ENCODE peak calls at places on chromosome 6, in five cellular contexts. One of them, this sample, is unnamed.

GRCh38 chr6:35552285-35552917 is 39.7 kb upstream of the TULP1 start:
- DNase-seq in stimulated activated naive B cell treated with anti-CD40 and anti-IgM and Interleukin-4, amounts not matched to agents 10 μg/mL and 1 μg/mL and 100 μg/mL, for 72 hours: no peak
- DNase-seq in ACHN: peak; percentile 29
- DNase-seq in stimulated activated CD4-positive, alpha-beta T cell treated with anti-CD3 and anti-CD28 coated beads, Interleukin-4, amount 100 ng/mL, for 48 hours: peak; percentile 56
- DNase-seq in GM04504: peak; percentile 4
- DNase-seq in this sample: no peak

GRCh38 chr6:141158740-141159139 is 974.0 kb upstream of the GJE1 start:
- DNase-seq in stimulated activated naive B cell treated with anti-CD40 and anti-IgM and Interleukin-4, amounts not matched to agents 10 μg/mL and 1 μg/mL and 100 μg/mL, for 72 hours: no peak
- DNase-seq in ACHN: no peak
- DNase-seq in stimulated activated CD4-positive, alpha-beta T cell treated with anti-CD3 and anti-CD28 coated beads, Interleukin-4, amount 100 ng/mL, for 48 hours: no peak
- DNase-seq in GM04504: no peak
- DNase-seq in this sample: no peak

GRCh38 chr6:89372506-89372901 is 20.0 kb upstream of the UBE2J1 start:
- DNase-seq in stimulated activated naive B cell treated with anti-CD40 and anti-IgM and Interleukin-4, amounts not matched to agents 10 μg/mL and 1 μg/mL and 100 μg/mL, for 72 hours: no peak
- DNase-seq in ACHN: no peak
- DNase-seq in stimulated activated CD4-positive, alpha-beta T cell treated with anti-CD3 and anti-CD28 coated beads, Interleukin-4, amount 100 ng/mL, for 48 hours: no peak
- DNase-seq in GM04504: no peak
- DNase-seq in this sample: no peak

GRCh38 chr6:14189122-14189521 is 71.5 kb downstream of the CD83 start:
- DNase-seq in stimulated activated naive B cell treated with anti-CD40 and anti-IgM and Interleukin-4, amounts not matched to agents 10 μg/mL and 1 μg/mL and 100 μg/mL, for 72 hours: no peak
- DNase-seq in ACHN: no peak
- DNase-seq in stimulated activated CD4-positive, alpha-beta T cell treated with anti-CD3 and anti-CD28 coated beads, Interleukin-4, amount 100 ng/mL, for 48 hours: no peak
- DNase-seq in GM04504: no peak
- DNase-seq in this sample: no peak

GRCh38 chr6:43128926-43129325 is 42.1 kb upstream of the SRF start:
- DNase-seq in stimulated activated naive B cell treated with anti-CD40 and anti-IgM and Interleukin-4, amounts not matched to agents 10 μg/mL and 1 μg/mL and 100 μg/mL, for 72 hours: no peak
- DNase-seq in ACHN: no peak
- DNase-seq in stimulated activated CD4-positive, alpha-beta T cell treated with anti-CD3 and anti-CD28 coated beads, Interleukin-4, amount 100 ng/mL, for 48 hours: no peak
- DNase-seq in GM04504: no peak
- DNase-seq in this sample: no peak

GRCh38 chr6:46051962-46052361 is 36.3 kb upstream of the CLIC5 start:
- DNase-seq in stimulated activated naive B cell treated with anti-CD40 and anti-IgM and Interleukin-4, amounts not matched to agents 10 μg/mL and 1 μg/mL and 100 μg/mL, for 72 hours: no peak
- DNase-seq in ACHN: no peak
- DNase-seq in stimulated activated CD4-positive, alpha-beta T cell treated with anti-CD3 and anti-CD28 coated beads, Interleukin-4, amount 100 ng/mL, for 48 hours: no peak
- DNase-seq in GM04504: no peak
- DNase-seq in this sample: no peak

GRCh38 chr6:14711056-14711703 is 534.7 kb upstream of the JARID2 start:
- DNase-seq in stimulated activated naive B cell treated with anti-CD40 and anti-IgM and Interleukin-4, amounts not matched to agents 10 μg/mL and 1 μg/mL and 100 μg/mL, for 72 hours: no peak
- DNase-seq in ACHN: peak; percentile 50
- DNase-seq in stimulated activated CD4-positive, alpha-beta T cell treated with anti-CD3 and anti-CD28 coated beads, Interleukin-4, amount 100 ng/mL, for 48 hours: peak; percentile 45
- DNase-seq in GM04504: peak; percentile 62
- DNase-seq in this sample: no peak

GRCh38 chr6:155108070-155108815 is 113.1 kb downstream of the TIAM2 start:
- DNase-seq in stimulated activated naive B cell treated with anti-CD40 and anti-IgM and Interleukin-4, amounts not matched to agents 10 μg/mL and 1 μg/mL and 100 μg/mL, for 72 hours: no peak
- DNase-seq in ACHN: no peak
- DNase-seq in stimulated activated CD4-positive, alpha-beta T cell treated with anti-CD3 and anti-CD28 coated beads, Interleukin-4, amount 100 ng/mL, for 48 hours: no peak
- DNase-seq in GM04504: no peak
- DNase-seq in this sample: no peak

GRCh38 chr6:168247456-168248147 is 72.0 kb downstream of the DACT2 start:
- DNase-seq in stimulated activated naive B cell treated with anti-CD40 and anti-IgM and Interleukin-4, amounts not matched to agents 10 μg/mL and 1 μg/mL and 100 μg/mL, for 72 hours: no peak
- DNase-seq in ACHN: peak; percentile 3
- DNase-seq in stimulated activated CD4-positive, alpha-beta T cell treated with anti-CD3 and anti-CD28 coated beads, Interleukin-4, amount 100 ng/mL, for 48 hours: no peak
- DNase-seq in GM04504: peak; percentile 10
- DNase-seq in this sample: peak; percentile 48

This sample was measured in glutamatergic neuron.